ENCODE peak calls at places on chromosomes 12 and 14, in seven cellular contexts. One of them, this sample, is unnamed.

GRCh38 chr12:52060498-52061177 is 9.1 kb upstream of the ATG101 start:
- DNase-seq in CD8-positive, alpha-beta T cell: no peak
- DNase-seq in SK-MEL-5: no peak
- DNase-seq in HTR-8/SVneo: no peak
- DNase-seq in stimulated activated naive B cell treated with anti-CD40 and anti-IgM and Interleukin-4, amounts not matched to agents 10 μg/mL and 1 μg/mL and 100 μg/mL, for 72 hours: no peak
- DNase-seq in NCI-H1105 treated with DMSO at 0.1 percent for 48 hours: no peak
- DNase-seq in endothelial cell: no peak
- DNase-seq in this sample: no peak

GRCh38 chr12:7142809-7143465 is 12.8 kb downstream of the CLSTN3 start:
- DNase-seq in CD8-positive, alpha-beta T cell: no peak
- DNase-seq in HTR-8/SVneo: no peak
- DNase-seq in endothelial cell: no peak
- DNase-seq in NCI-H1105 treated with DMSO at 0.1 percent for 48 hours: no peak
- DNase-seq in stimulated activated naive B cell treated with anti-CD40 and anti-IgM and Interleukin-4, amounts not matched to agents 10 μg/mL and 1 μg/mL and 100 μg/mL, for 72 hours: no peak
- DNase-seq in SK-MEL-5: no peak
- DNase-seq in this sample: no peak

GRCh38 chr12:19954163-19954562 is 414.2 kb upstream of the PDE3A start:
- DNase-seq in stimulated activated naive B cell treated with anti-CD40 and anti-IgM and Interleukin-4, amounts not matched to agents 10 μg/mL and 1 μg/mL and 100 μg/mL, for 72 hours: no peak
- DNase-seq in CD8-positive, alpha-beta T cell: no peak
- DNase-seq in endothelial cell: no peak
- DNase-seq in NCI-H1105 treated with DMSO at 0.1 percent for 48 hours: no peak
- DNase-seq in SK-MEL-5: no peak
- DNase-seq in HTR-8/SVneo: no peak
- DNase-seq in this sample: no peak

GRCh38 chr14:61147898-61148549 is 133.1 kb downstream of the TMEM30B start:
- DNase-seq in CD8-positive, alpha-beta T cell: no peak
- DNase-seq in stimulated activated naive B cell treated with anti-CD40 and anti-IgM and Interleukin-4, amounts not matched to agents 10 μg/mL and 1 μg/mL and 100 μg/mL, for 72 hours: no peak
- DNase-seq in endothelial cell: no peak
- DNase-seq in NCI-H1105 treated with DMSO at 0.1 percent for 48 hours: no peak
- DNase-seq in HTR-8/SVneo: peak
- DNase-seq in SK-MEL-5: peak
- DNase-seq in this sample: no peak

GRCh38 chr14:52701223-52701622 is 5.8 kb upstream of the PSMC6 start:
- DNase-seq in HTR-8/SVneo: no peak
- DNase-seq in CD8-positive, alpha-beta T cell: no peak
- DNase-seq in SK-MEL-5: no peak
- DNase-seq in endothelial cell: no peak
- DNase-seq in NCI-H1105 treated with DMSO at 0.1 percent for 48 hours: no peak
- DNase-seq in stimulated activated naive B cell treated with anti-CD40 and anti-IgM and Interleukin-4, amounts not matched to agents 10 μg/mL and 1 μg/mL and 100 μg/mL, for 72 hours: no peak
- DNase-seq in this sample: no peak

GRCh38 chr12:121789233-121789781 is 4.2 kb downstream of the RHOF start:
- DNase-seq in NCI-H1105 treated with DMSO at 0.1 percent for 48 hours: no peak
- DNase-seq in endothelial cell: no peak
- DNase-seq in SK-MEL-5: no peak
- DNase-seq in HTR-8/SVneo: no peak
- DNase-seq in stimulated activated naive B cell treated with anti-CD40 and anti-IgM and Interleukin-4, amounts not matched to agents 10 μg/mL and 1 μg/mL and 100 μg/mL, for 72 hours: peak
- DNase-seq in CD8-positive, alpha-beta T cell: no peak
- DNase-seq in this sample: no peak

GRCh38 chr12:32921397-32921796 is 24.8 kb upstream of the PKP2 start:
- DNase-seq in CD8-positive, alpha-beta T cell: no peak
- DNase-seq in SK-MEL-5: no peak
- DNase-seq in endothelial cell: no peak
- DNase-seq in stimulated activated naive B cell treated with anti-CD40 and anti-IgM and Interleukin-4, amounts not matched to agents 10 μg/mL and 1 μg/mL and 100 μg/mL, for 72 hours: no peak
- DNase-seq in HTR-8/SVneo: no peak
- DNase-seq in NCI-H1105 treated with DMSO at 0.1 percent for 48 hours: no peak
- DNase-seq in this sample: no peak

GRCh38 chr12:117036046-117036445 is 63.2 kb downstream of the TESC start:
- DNase-seq in endothelial cell: no peak
- DNase-seq in CD8-positive, alpha-beta T cell: no peak
- DNase-seq in SK-MEL-5: no peak
- DNase-seq in HTR-8/SVneo: no peak
- DNase-seq in stimulated activated naive B cell treated with anti-CD40 and anti-IgM and Interleukin-4, amounts not matched to agents 10 μg/mL and 1 μg/mL and 100 μg/mL, for 72 hours: no peak
- DNase-seq in NCI-H1105 treated with DMSO at 0.1 percent for 48 hours: peak
- DNase-seq in this sample: no peak

GRCh38 chr14:101254805-101255764 is 306.2 kb upstream of the DIO3 start:
- DNase-seq in CD8-positive, alpha-beta T cell: no peak
- DNase-seq in stimulated activated naive B cell treated with anti-CD40 and anti-IgM and Interleukin-4, amounts not matched to agents 10 μg/mL and 1 μg/mL and 100 μg/mL, for 72 hours: no peak
- DNase-seq in endothelial cell: no peak
- DNase-seq in NCI-H1105 treated with DMSO at 0.1 percent for 48 hours: no peak
- DNase-seq in HTR-8/SVneo: no peak
- DNase-seq in SK-MEL-5: no peak
- DNase-seq in this sample: no peak

GRCh38 chr12:30537228-30537627 is 158.4 kb downstream of the IPO8 start:
- DNase-seq in HTR-8/SVneo: no peak
- DNase-seq in SK-MEL-5: no peak
- DNase-seq in stimulated activated naive B cell treated with anti-CD40 and anti-IgM and Interleukin-4, amounts not matched to agents 10 μg/mL and 1 μg/mL and 100 μg/mL, for 72 hours: no peak
- DNase-seq in NCI-H1105 treated with DMSO at 0.1 percent for 48 hours: no peak
- DNase-seq in endothelial cell: no peak
- DNase-seq in CD8-positive, alpha-beta T cell: no peak
- DNase-seq in this sample: no peak

GRCh38 chr12:127355061-127355820 is 911.7 kb upstream of the TMEM132C start:
- DNase-seq in NCI-H1105 treated with DMSO at 0.1 percent for 48 hours: no peak
- DNase-seq in CD8-positive, alpha-beta T cell: no peak
- DNase-seq in endothelial cell: no peak
- DNase-seq in HTR-8/SVneo: peak
- DNase-seq in SK-MEL-5: peak
- DNase-seq in stimulated activated naive B cell treated with anti-CD40 and anti-IgM and Interleukin-4, amounts not matched to agents 10 μg/mL and 1 μg/mL and 100 μg/mL, for 72 hours: no peak
- DNase-seq in this sample: peak

GRCh38 chr12:5456906-5457305 is 25.0 kb downstream of the NTF3 start:
- DNase-seq in NCI-H1105 treated with DMSO at 0.1 percent for 48 hours: no peak
- DNase-seq in SK-MEL-5: no peak
- DNase-seq in endothelial cell: peak
- DNase-seq in HTR-8/SVneo: peak
- DNase-seq in CD8-positive, alpha-beta T cell: no peak
- DNase-seq in stimulated activated naive B cell treated with anti-CD40 and anti-IgM and Interleukin-4, amounts not matched to agents 10 μg/mL and 1 μg/mL and 100 μg/mL, for 72 hours: no peak
- DNase-seq in this sample: no peak

GRCh38 chr12:45681469-45681868 is 48.0 kb upstream of the ARID2 start:
- DNase-seq in stimulated activated naive B cell treated with anti-CD40 and anti-IgM and Interleukin-4, amounts not matched to agents 10 μg/mL and 1 μg/mL and 100 μg/mL, for 72 hours: no peak
- DNase-seq in CD8-positive, alpha-beta T cell: no peak
- DNase-seq in HTR-8/SVneo: no peak
- DNase-seq in NCI-H1105 treated with DMSO at 0.1 percent for 48 hours: no peak
- DNase-seq in endothelial cell: no peak
- DNase-seq in SK-MEL-5: no peak
- DNase-seq in this sample: no peak

GRCh38 chr12:113151655-113152054 is 2.1 kb downstream of the CFAP73 start:
- DNase-seq in HTR-8/SVneo: no peak
- DNase-seq in NCI-H1105 treated with DMSO at 0.1 percent for 48 hours: no peak
- DNase-seq in stimulated activated naive B cell treated with anti-CD40 and anti-IgM and Interleukin-4, amounts not matched to agents 10 μg/mL and 1 μg/mL and 100 μg/mL, for 72 hours: no peak
- DNase-seq in SK-MEL-5: no peak
- DNase-seq in endothelial cell: no peak
- DNase-seq in CD8-positive, alpha-beta T cell: no peak
- DNase-seq in this sample: no peak

GRCh38 chr12:27840229-27840999 is 60.4 kb upstream of the MANSC4 start:
- DNase-seq in endothelial cell: no peak
- DNase-seq in CD8-positive, alpha-beta T cell: no peak
- DNase-seq in stimulated activated naive B cell treated with anti-CD40 and anti-IgM and Interleukin-4, amounts not matched to agents 10 μg/mL and 1 μg/mL and 100 μg/mL, for 72 hours: no peak
- DNase-seq in NCI-H1105 treated with DMSO at 0.1 percent for 48 hours: no peak
- DNase-seq in HTR-8/SVneo: no peak
- DNase-seq in SK-MEL-5: peak
- DNase-seq in this sample: no peak

GRCh38 chr14:23294734-23295561 is 7.7 kb downstream of the PPP1R3E start:
- DNase-seq in stimulated activated naive B cell treated with anti-CD40 and anti-IgM and Interleukin-4, amounts not matched to agents 10 μg/mL and 1 μg/mL and 100 μg/mL, for 72 hours: peak
- DNase-seq in endothelial cell: peak
- DNase-seq in SK-MEL-5: peak
- DNase-seq in HTR-8/SVneo: no peak
- DNase-seq in NCI-H1105 treated with DMSO at 0.1 percent for 48 hours: peak
- DNase-seq in CD8-positive, alpha-beta T cell: peak
- DNase-seq in this sample: peak

GRCh38 chr12:24719293-24719721 is 229.6 kb downstream of the BCAT1 start:
- DNase-seq in CD8-positive, alpha-beta T cell: peak
- DNase-seq in NCI-H1105 treated with DMSO at 0.1 percent for 48 hours: no peak
- DNase-seq in stimulated activated naive B cell treated with anti-CD40 and anti-IgM and Interleukin-4, amounts not matched to agents 10 μg/mL and 1 μg/mL and 100 μg/mL, for 72 hours: peak
- DNase-seq in HTR-8/SVneo: no peak
- DNase-seq in SK-MEL-5: no peak
- DNase-seq in endothelial cell: no peak
- DNase-seq in this sample: no peak

GRCh38 chr12:98296462-98297079 is 218.8 kb upstream of the TMPO start:
- DNase-seq in SK-MEL-5: no peak
- DNase-seq in HTR-8/SVneo: no peak
- DNase-seq in endothelial cell: no peak
- DNase-seq in stimulated activated naive B cell treated with anti-CD40 and anti-IgM and Interleukin-4, amounts not matched to agents 10 μg/mL and 1 μg/mL and 100 μg/mL, for 72 hours: no peak
- DNase-seq in NCI-H1105 treated with DMSO at 0.1 percent for 48 hours: no peak
- DNase-seq in CD8-positive, alpha-beta T cell: no peak
- DNase-seq in this sample: peak

GRCh38 chr14:37585101-37585479 is 10.0 kb downstream of the FOXA1 start:
- DNase-seq in HTR-8/SVneo: no peak
- DNase-seq in SK-MEL-5: no peak
- DNase-seq in CD8-positive, alpha-beta T cell: no peak
- DNase-seq in endothelial cell: no peak
- DNase-seq in stimulated activated naive B cell treated with anti-CD40 and anti-IgM and Interleukin-4, amounts not matched to agents 10 μg/mL and 1 μg/mL and 100 μg/mL, for 72 hours: no peak
- DNase-seq in NCI-H1105 treated with DMSO at 0.1 percent for 48 hours: no peak
- DNase-seq in this sample: peak

GRCh38 chr12:64459388-64460024 is 7.6 kb downstream of the TBK1 start:
- DNase-seq in NCI-H1105 treated with DMSO at 0.1 percent for 48 hours: no peak
- DNase-seq in endothelial cell: no peak
- DNase-seq in stimulated activated naive B cell treated with anti-CD40 and anti-IgM and Interleukin-4, amounts not matched to agents 10 μg/mL and 1 μg/mL and 100 μg/mL, for 72 hours: no peak
- DNase-seq in SK-MEL-5: no peak
- DNase-seq in CD8-positive, alpha-beta T cell: no peak
- DNase-seq in HTR-8/SVneo: no peak
- DNase-seq in this sample: no peak

GRCh38 chr12:114529956-114530355 is 124.0 kb upstream of the TBX5 start:
- DNase-seq in CD8-positive, alpha-beta T cell: no peak
- DNase-seq in endothelial cell: no peak
- DNase-seq in HTR-8/SVneo: no peak
- DNase-seq in NCI-H1105 treated with DMSO at 0.1 percent for 48 hours: no peak
- DNase-seq in stimulated activated naive B cell treated with anti-CD40 and anti-IgM and Interleukin-4, amounts not matched to agents 10 μg/mL and 1 μg/mL and 100 μg/mL, for 72 hours: no peak
- DNase-seq in SK-MEL-5: no peak
- DNase-seq in this sample: no peak

GRCh38 chr12:3489057-3489456 is 1.9 kb upstream of the PRMT8 start:
- DNase-seq in SK-MEL-5: no peak
- DNase-seq in endothelial cell: no peak
- DNase-seq in HTR-8/SVneo: no peak
- DNase-seq in stimulated activated naive B cell treated with anti-CD40 and anti-IgM and Interleukin-4, amounts not matched to agents 10 μg/mL and 1 μg/mL and 100 μg/mL, for 72 hours: no peak
- DNase-seq in NCI-H1105 treated with DMSO at 0.1 percent for 48 hours: no peak
- DNase-seq in CD8-positive, alpha-beta T cell: no peak
- DNase-seq in this sample: no peak

GRCh38 chr14:49497725-49498348 is 88.3 kb downstream of the RPS29 start:
- DNase-seq in stimulated activated naive B cell treated with anti-CD40 and anti-IgM and Interleukin-4, amounts not matched to agents 10 μg/mL and 1 μg/mL and 100 μg/mL, for 72 hours: no peak
- DNase-seq in SK-MEL-5: peak
- DNase-seq in NCI-H1105 treated with DMSO at 0.1 percent for 48 hours: peak
- DNase-seq in endothelial cell: peak
- DNase-seq in HTR-8/SVneo: peak
- DNase-seq in CD8-positive, alpha-beta T cell: no peak
- DNase-seq in this sample: peak